ENCODE peak calls at places on chromosomes 13 and 19, in seven cellular contexts. One of them, this sample, is unnamed.

GRCh38 chr19:42325896-42326771 is 699 bp downstream of the MEGF8 start:
- DNase-seq in HTR-8/SVneo: no peak
- DNase-seq in uterus: no peak
- DNase-seq in thyroid gland: peak
- DNase-seq in GM10248: peak
- DNase-seq in stimulated activated CD8-positive, alpha-beta memory T cell treated with anti-CD3 and anti-CD28 coated beads, Interleukin-2, amount 100 ng/mL, for 48 hours: no peak
- DNase-seq in GF-D8: no peak
- DNase-seq in this sample: peak

GRCh38 chr13:34967851-34968562 is 25.9 kb downstream of the NBEA start:
- DNase-seq in thyroid gland: no peak
- DNase-seq in HTR-8/SVneo: no peak
- DNase-seq in uterus: no peak
- DNase-seq in stimulated activated CD8-positive, alpha-beta memory T cell treated with anti-CD3 and anti-CD28 coated beads, Interleukin-2, amount 100 ng/mL, for 48 hours: no peak
- DNase-seq in GF-D8: no peak
- DNase-seq in GM10248: no peak
- DNase-seq in this sample: no peak

GRCh38 chr19:3482507-3483225 is 575 bp downstream of the SMIM44 start:
- DNase-seq in thyroid gland: no peak
- DNase-seq in HTR-8/SVneo: no peak
- DNase-seq in stimulated activated CD8-positive, alpha-beta memory T cell treated with anti-CD3 and anti-CD28 coated beads, Interleukin-2, amount 100 ng/mL, for 48 hours: no peak
- DNase-seq in GF-D8: no peak
- DNase-seq in uterus: no peak
- DNase-seq in GM10248: no peak
- DNase-seq in this sample: peak

GRCh38 chr19:29075149-29075548 is 137.8 kb downstream of the UQCRFS1 start:
- DNase-seq in GM10248: no peak
- DNase-seq in stimulated activated CD8-positive, alpha-beta memory T cell treated with anti-CD3 and anti-CD28 coated beads, Interleukin-2, amount 100 ng/mL, for 48 hours: no peak
- DNase-seq in uterus: no peak
- DNase-seq in thyroid gland: no peak
- DNase-seq in HTR-8/SVneo: no peak
- DNase-seq in GF-D8: no peak
- DNase-seq in this sample: no peak

GRCh38 chr19:2034729-2035589 is 16.1 kb downstream of the MKNK2 start:
- DNase-seq in GM10248: peak
- DNase-seq in stimulated activated CD8-positive, alpha-beta memory T cell treated with anti-CD3 and anti-CD28 coated beads, Interleukin-2, amount 100 ng/mL, for 48 hours: no peak
- DNase-seq in HTR-8/SVneo: no peak
- DNase-seq in thyroid gland: peak
- DNase-seq in GF-D8: no peak
- DNase-seq in uterus: no peak
- DNase-seq in this sample: peak

GRCh38 chr19:4121815-4122214 is 2.1 kb downstream of the MAP2K2 start:
- DNase-seq in stimulated activated CD8-positive, alpha-beta memory T cell treated with anti-CD3 and anti-CD28 coated beads, Interleukin-2, amount 100 ng/mL, for 48 hours: no peak
- DNase-seq in GF-D8: no peak
- DNase-seq in uterus: no peak
- DNase-seq in thyroid gland: no peak
- DNase-seq in GM10248: no peak
- DNase-seq in HTR-8/SVneo: no peak
- DNase-seq in this sample: no peak

GRCh38 chr19:18899624-18900560 is 3.9 kb upstream of the CERS1 start:
- DNase-seq in HTR-8/SVneo: no peak
- DNase-seq in GM10248: no peak
- DNase-seq in GF-D8: no peak
- DNase-seq in thyroid gland: no peak
- DNase-seq in uterus: no peak
- DNase-seq in stimulated activated CD8-positive, alpha-beta memory T cell treated with anti-CD3 and anti-CD28 coated beads, Interleukin-2, amount 100 ng/mL, for 48 hours: no peak
- DNase-seq in this sample: no peak

GRCh38 chr19:40264314-40265054 is 20.7 kb downstream of the AKT2 start:
- DNase-seq in uterus: no peak
- DNase-seq in thyroid gland: no peak
- DNase-seq in stimulated activated CD8-positive, alpha-beta memory T cell treated with anti-CD3 and anti-CD28 coated beads, Interleukin-2, amount 100 ng/mL, for 48 hours: no peak
- DNase-seq in GM10248: no peak
- DNase-seq in GF-D8: no peak
- DNase-seq in HTR-8/SVneo: no peak
- DNase-seq in this sample: no peak

GRCh38 chr19:4641132-4641531 is 1.8 kb downstream of the TNFAIP8L1 start:
- DNase-seq in uterus: no peak
- DNase-seq in GF-D8: no peak
- DNase-seq in thyroid gland: no peak
- DNase-seq in HTR-8/SVneo: no peak
- DNase-seq in GM10248: no peak
- DNase-seq in stimulated activated CD8-positive, alpha-beta memory T cell treated with anti-CD3 and anti-CD28 coated beads, Interleukin-2, amount 100 ng/mL, for 48 hours: no peak
- DNase-seq in this sample: no peak

GRCh38 chr19:48484931-48485612 is 15.9 kb downstream of the CYTH2 start:
- DNase-seq in GM10248: no peak
- DNase-seq in HTR-8/SVneo: no peak
- DNase-seq in GF-D8: no peak
- DNase-seq in uterus: no peak
- DNase-seq in thyroid gland: no peak
- DNase-seq in stimulated activated CD8-positive, alpha-beta memory T cell treated with anti-CD3 and anti-CD28 coated beads, Interleukin-2, amount 100 ng/mL, for 48 hours: no peak
- DNase-seq in this sample: no peak

This sample was measured in body of pancreas.